ENCODE peak calls at places on chromosomes 1 and 21, in nine cellular contexts. D is stimulated activated CD8-positive, alpha-beta memory T cell treated with anti-CD3 and anti-CD28 coated beads, Interleukin-7, amount 100 ng/mL, for 1 hour; Z is K562; P is fibroblast of the conjunctiva; E is AG10803; V is mucosa of descending colon; X is HFF-Myc; A is Caki2; G is left colon. J is an unnamed sample.

GRCh38 chr1:101071470-101071886 is 45.9 kb upstream of the DPH5 start:
- DNase-seq in D (no peak), Z (peak), P (no peak), E (no peak), V (no peak), X (no peak), A (peak), G (no peak), J (no peak)

GRCh38 chr21:29549614-29550013 is 250.9 kb downstream of the BACH1 start:
- DNase-seq in D (no peak), Z (no peak), P (no peak), E (no peak), V (no peak), X (no peak), A (no peak), G (no peak), J (no peak)

GRCh38 chr1:97553975-97554374 is 366.9 kb downstream of the DPYD start:
- DNase-seq in D (no peak), Z (no peak), P (no peak), E (peak), V (no peak), X (no peak), A (no peak), G (no peak), J (no peak)

GRCh38 chr1:34125721-34126380 is 39.2 kb downstream of the CSMD2 start:
- DNase-seq in D (no peak), Z (no peak), P (no peak), E (peak), V (no peak), X (no peak), A (no peak), G (no peak), J (no peak)

GRCh38 chr1:12148160-12148957 is 18.4 kb upstream of the TNFRSF1B start:
- DNase-seq in D (no peak), Z (peak), P (no peak), E (no peak), V (peak), X (no peak), A (no peak), G (peak), J (no peak)

GRCh38 chr21:33025471-33026298 is at the start of gene OLIG2:
- DNase-seq in D (no peak), Z (no peak), P (no peak), E (no peak), V (no peak), X (no peak), A (no peak), G (no peak), J (no peak)

GRCh38 chr1:165960136-165960535 is 132.7 kb downstream of the UCK2 start:
- DNase-seq in D (no peak), Z (no peak), P (no peak), E (peak), V (no peak), X (no peak), A (no peak), G (no peak), J (no peak)

GRCh38 chr1:29746076-29746665 is 509.8 kb downstream of the PTPRU start:
- DNase-seq in D (no peak), Z (no peak), P (no peak), E (no peak), V (no peak), X (no peak), A (no peak), G (no peak), J (no peak)

GRCh38 chr1:21865943-21866628 is 54.0 kb downstream of the LDLRAD2 start:
- DNase-seq in D (no peak), Z (peak), P (no peak), E (no peak), V (no peak), X (no peak), A (no peak), G (peak), J (no peak)

GRCh38 chr1:24899581-24900485 is 30.2 kb downstream of the RUNX3 start:
- DNase-seq in D (no peak), Z (no peak), P (no peak), E (no peak), V (no peak), X (no peak), A (no peak), G (no peak), J (no peak)

GRCh38 chr1:58409826-58410225 is 136.7 kb downstream of the OMA1 start:
- DNase-seq in D (no peak), Z (no peak), P (no peak), E (peak), V (no peak), X (peak), A (no peak), G (no peak), J (no peak)

GRCh38 chr1:57277681-57278080 is 146.2 kb downstream of the DAB1 start:
- DNase-seq in D (no peak), Z (no peak), P (no peak), E (no peak), V (no peak), X (no peak), A (no peak), G (no peak), J (no peak)

GRCh38 chr1:112337028-112337531 is 58.9 kb upstream of the CTTNBP2NL start:
- DNase-seq in D (no peak), Z (peak), P (no peak), E (peak), V (no peak), X (no peak), A (no peak), G (peak), J (no peak)

GRCh38 chr1:165915480-165916395 is 88.3 kb downstream of the UCK2 start:
- DNase-seq in D (no peak), Z (no peak), P (no peak), E (no peak), V (no peak), X (no peak), A (no peak), G (peak), J (no peak)

GRCh38 chr1:218164930-218165686 is 120.0 kb upstream of the RRP15 start:
- DNase-seq in D (no peak), Z (no peak), P (no peak), E (no peak), V (peak), X (no peak), A (peak), G (peak), J (no peak)

GRCh38 chr1:37123266-37123665 is 89.0 kb upstream of the GRIK3 start:
- DNase-seq in D (no peak), Z (no peak), P (no peak), E (no peak), V (no peak), X (no peak), A (peak), G (no peak), J (no peak)

GRCh38 chr1:9352364-9353140 is 59.9 kb downstream of the SPSB1 start:
- DNase-seq in D (no peak), Z (no peak), P (no peak), E (no peak), V (no peak), X (no peak), A (no peak), G (no peak), J (no peak)

GRCh38 chr21:16342932-16343331 is 613.1 kb downstream of the USP25 start:
- DNase-seq in D (no peak), Z (no peak), P (no peak), E (no peak), V (no peak), X (no peak), A (no peak), G (no peak), J (no peak)

GRCh38 chr1:10771789-10772188 is 24.7 kb downstream of the CASZ1 start:
- DNase-seq in D (no peak), Z (no peak), P (no peak), E (no peak), V (peak), X (no peak), A (no peak), G (no peak), J (no peak)

GRCh38 chr1:115329965-115330364 is 8.1 kb downstream of the NGF start:
- DNase-seq in D (no peak), Z (no peak), P (no peak), E (peak), V (no peak), X (no peak), A (no peak), G (no peak), J (no peak)

GRCh38 chr21:44846485-44847260 is 26.8 kb downstream of the PTTG1IP start:
- DNase-seq in D (no peak), Z (peak), P (no peak), E (peak), V (peak), X (no peak), A (no peak), G (peak), J (no peak)

GRCh38 chr1:57160594-57160993 is 194.8 kb upstream of the C8B start:
- DNase-seq in D (no peak), Z (no peak), P (no peak), E (no peak), V (no peak), X (no peak), A (no peak), G (no peak), J (no peak)

GRCh38 chr1:56831874-56832693 is 12.9 kb upstream of the FYB2 start:
- DNase-seq in D (peak), Z (peak), P (peak), E (peak), V (no peak), X (peak), A (peak), G (peak), J (peak)

GRCh38 chr1:172287207-172287606 is 133.3 kb upstream of the C1orf105 start:
- DNase-seq in D (no peak), Z (no peak), P (no peak), E (peak), V (peak), X (no peak), A (no peak), G (no peak), J (no peak)

GRCh38 chr1:176699821-176700220 is 236.8 kb downstream of the PAPPA2 start:
- DNase-seq in D (no peak), Z (no peak), P (no peak), E (no peak), V (no peak), X (no peak), A (no peak), G (no peak), J (no peak)

GRCh38 chr1:6041432-6042062 is 4.1 kb upstream of the KCNAB2 start:
- DNase-seq in D (no peak), Z (peak), P (no peak), E (peak), V (no peak), X (no peak), A (no peak), G (peak), J (no peak)

GRCh38 chr1:53313556-53313955 is 14.3 kb downstream of the LRP8 start:
- DNase-seq in D (no peak), Z (no peak), P (no peak), E (no peak), V (peak), X (no peak), A (no peak), G (no peak), J (no peak)

GRCh38 chr21:36028127-36029069 is 31.9 kb downstream of the SETD4 start:
- DNase-seq in D (peak), Z (peak), P (peak), E (peak), V (peak), X (peak), A (peak), G (peak), J (peak)

GRCh38 chr1:55245781-55246180 is 30.6 kb upstream of the USP24 start:
- DNase-seq in D (no peak), Z (no peak), P (no peak), E (no peak), V (no peak), X (no peak), A (peak), G (no peak), J (no peak)

GRCh38 chr1:36248250-36248894 is 24.1 kb downstream of the THRAP3 start:
- DNase-seq in D (no peak), Z (peak), P (peak), E (peak), V (peak), X (peak), A (peak), G (no peak), J (no peak)

GRCh38 chr21:42010507-42011493 is 640 bp upstream of the ZBTB21 start:
- DNase-seq in D (no peak), Z (peak), P (no peak), E (peak), V (peak), X (no peak), A (peak), G (peak), J (no peak)

GRCh38 chr1:181134543-181135461 is 46.3 kb downstream of the IER5 start:
- DNase-seq in D (no peak), Z (no peak), P (peak), E (peak), V (peak), X (peak), A (peak), G (peak), J (no peak)